ENCODE peak calls at places on chromosomes 6 and 20, in six cellular contexts. Z, O, E, L, C and H are unnamed samples.

GRCh38 chr20:4740774-4741431 is 19.2 kb downstream of the PRND start:
- DNase-seq in C (no peak), Z (peak; percentile 78), O (peak; percentile 64), E (no peak), L (no peak), H (no peak)

GRCh38 chr6:100464162-100464851 is 414 bp downstream of the SIM1 start:
- DNase-seq in C (no peak), O (peak; percentile 41), L (no peak), Z (no peak), E (no peak), H (no peak)

GRCh38 chr6:129801909-129802308 is 59.2 kb downstream of the TMEM244 start:
- DNase-seq in L (no peak), C (no peak), Z (no peak), O (no peak), E (peak; percentile 24), H (no peak)

GRCh38 chr6:8743146-8743745 is 307.9 kb upstream of the SLC35B3 start:
- DNase-seq in Z (no peak), E (no peak), O (no peak), L (no peak), C (no peak), H (no peak)

GRCh38 chr6:142489722-142490610 is 188.2 kb downstream of the ADGRG6 start:
- DNase-seq in Z (no peak), C (no peak), E (no peak), O (no peak), L (no peak), H (no peak)

GRCh38 chr6:89281779-89282246 is 33.3 kb downstream of the GABRR2 start:
- DNase-seq in E (no peak), C (no peak), Z (no peak), L (no peak), O (peak; percentile 61), H (peak; percentile 37)

GRCh38 chr6:170111816-170112582 is 178.9 kb downstream of the DLL1 start:
- DNase-seq in E (no peak), C (peak; percentile 13), Z (peak; percentile 39), O (no peak), L (no peak), H (no peak)

GRCh38 chr6:110053395-110054240 is 75.5 kb downstream of the GPR6 start:
- DNase-seq in O (peak; percentile 62), Z (no peak), L (peak; percentile 41), C (no peak), E (no peak), H (peak; percentile 24)

GRCh38 chr6:26172496-26172958 is 85.3 kb downstream of the HFE start:
- DNase-seq in O (peak; percentile 24), L (no peak), C (peak; percentile 36), Z (peak; percentile 71), E (no peak), H (no peak)

GRCh38 chr6:144314003-144314485 is 28.9 kb downstream of the UTRN start:
- DNase-seq in L (peak; percentile 38), O (no peak), E (no peak), Z (no peak), C (peak; percentile 75), H (no peak)

GRCh38 chr20:20204326-20204725 is 152.0 kb downstream of the CFAP61 start:
- DNase-seq in L (no peak), C (no peak), O (no peak), Z (no peak), E (no peak), H (no peak)

GRCh38 chr6:11711644-11711993 is 67.0 kb downstream of the ADTRP start:
- DNase-seq in L (no peak), Z (peak; percentile 70), O (no peak), E (no peak), C (no peak), H (no peak)

GRCh38 chr6:72984981-72985665 is 240.2 kb downstream of the KHDC1L start:
- DNase-seq in C (no peak), E (no peak), L (peak; percentile 74), O (no peak), Z (no peak), H (no peak)

GRCh38 chr20:25198663-25199363 is 3.3 kb downstream of the ENTPD6 start:
- DNase-seq in Z (no peak), L (no peak), C (peak; percentile 64), E (no peak), O (no peak), H (no peak)

GRCh38 chr6:157989541-157990289 is 8.1 kb downstream of the SYNJ2 start:
- DNase-seq in Z (no peak), L (no peak), C (peak; percentile 76), O (peak; percentile 15), E (no peak), H (no peak)

GRCh38 chr20:64146936-64147451 is 17.3 kb upstream of the MYT1 start:
- DNase-seq in O (no peak), E (no peak), Z (no peak), C (peak; percentile 6), L (no peak), H (no peak)

GRCh38 chr20:64146301-64146935 is 17.8 kb upstream of the MYT1 start:
- DNase-seq in O (no peak), C (no peak), E (no peak), L (no peak), Z (no peak), H (no peak)

GRCh38 chr20:64144144-64144912 is 19.9 kb upstream of the MYT1 start:
- DNase-seq in L (no peak), Z (no peak), O (no peak), C (no peak), E (no peak), H (no peak)

GRCh38 chr20:64143018-64143801 is 21.0 kb upstream of the MYT1 start:
- DNase-seq in E (no peak), O (no peak), L (no peak), C (no peak), Z (no peak), H (no peak)

GRCh38 chr20:64145458-64146300 is 18.6 kb upstream of the MYT1 start:
- DNase-seq in O (no peak), L (no peak), Z (no peak), C (no peak), E (no peak), H (no peak)
- TF ChIP-seq CTCF in O (no peak), L (no peak), Z (no peak), C (no peak), E (no peak), H (no peak)

DNA sequence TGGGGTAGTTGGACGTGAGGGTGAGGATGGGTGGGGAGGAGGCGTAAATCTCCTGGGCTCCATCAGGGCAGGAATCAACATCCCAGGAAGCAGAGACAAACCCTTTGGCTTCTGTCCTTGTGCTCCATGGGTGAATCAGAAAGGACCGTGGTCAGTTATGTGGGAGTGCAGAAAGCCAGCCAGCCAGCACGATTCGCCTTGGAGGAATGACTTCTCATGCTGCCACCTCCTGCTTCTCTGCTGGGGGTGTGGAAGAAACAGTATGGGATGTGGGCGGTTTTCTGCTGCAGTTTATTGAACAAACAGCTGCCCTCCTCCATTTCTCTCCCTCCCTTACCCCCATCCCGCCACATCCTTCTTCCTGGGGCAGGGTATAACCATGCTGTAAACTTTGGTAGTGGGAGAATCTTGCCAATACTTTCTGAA is 214.5 kb downstream of the SOX4 start:
- DNase-seq in O (no peak), Z (no peak), C (peak; percentile 24), E (no peak), L (peak; percentile 64), H (no peak)
- H3K4me3 ChIP-seq in O (no peak overlapping the region), Z (no peak overlapping the region), C (no peak overlapping the region), E (no peak overlapping the region), L (no peak overlapping the region), H (no peak overlapping the region)

GRCh38 chr6:30717129-30717844 is at the start of gene MDC1:
- DNase-seq in L (peak; percentile 100), C (peak; percentile 100), Z (peak; percentile 98), E (peak; percentile 100), O (peak; percentile 100), H (peak; percentile 100)
- TF ChIP-seq CTCF in L (peak; percentile 23), C (peak; percentile 22), Z (peak; percentile 47), E (peak; percentile 83), O (peak; percentile 31), H (peak; percentile 26)

GRCh38 chr20:62708591-62709536 is at the start of gene NTSR1:
- DNase-seq in C (no peak), O (peak; percentile 12), L (no peak), Z (no peak), E (no peak), H (no peak)
- H3K4me3 ChIP-seq in C (peak within 1 kb of the TSS; percentile 17), O (no peak within 1 kb of the TSS), L (no peak within 1 kb of the TSS), Z (no peak within 1 kb of the TSS), E (no peak within 1 kb of the TSS), H (peak within 1 kb of the TSS; percentile 47)

DNA sequence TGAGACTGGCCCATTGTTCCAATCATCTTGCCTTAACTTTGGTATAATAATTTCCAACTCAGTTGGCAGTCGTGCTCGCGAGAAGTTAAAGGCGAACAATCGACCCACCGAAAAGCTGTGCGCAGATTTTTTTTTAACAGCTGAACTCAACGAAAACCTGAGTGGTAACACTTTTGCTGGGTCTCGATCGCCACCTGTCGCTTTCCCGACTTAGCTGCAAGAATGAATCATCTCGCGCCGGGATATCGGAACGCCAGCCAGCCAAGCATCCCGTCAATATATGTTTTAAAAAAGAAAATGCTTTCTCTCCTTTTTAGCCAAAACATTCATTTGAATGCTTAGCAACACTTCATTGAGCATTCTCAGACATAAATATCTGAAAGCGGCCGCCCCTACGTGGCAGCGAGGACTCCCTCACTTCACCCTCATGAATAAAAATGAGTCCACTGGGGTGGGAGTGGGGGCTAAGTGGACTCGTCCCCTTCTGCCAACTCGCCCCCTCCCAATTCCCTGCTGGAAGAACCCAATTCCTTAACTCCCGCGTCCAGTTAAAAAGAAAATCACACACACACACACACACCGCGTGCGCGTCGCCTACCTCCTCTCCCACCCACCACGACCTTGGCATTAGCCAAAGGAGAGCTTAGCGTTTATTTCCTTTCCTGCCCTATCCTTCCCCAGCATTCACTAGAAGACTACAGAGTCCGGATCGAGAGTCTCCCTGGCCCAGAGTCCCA is 1.5 kb downstream of the COL12A1 start:
- DNase-seq in C (peak; percentile 82), L (peak; percentile 94), O (peak; percentile 83), E (peak; percentile 75), Z (no peak), H (peak; percentile 83)
- TF ChIP-seq CTCF in C (peak; percentile 64), L (peak; percentile 83), O (peak; percentile 82), E (peak; percentile 8), Z (no peak), H (peak; percentile 76)

GRCh38 chr6:38488876-38489275 is 150.9 kb downstream of the BTBD9 start:
- DNase-seq in L (no peak), C (no peak), Z (no peak), E (no peak), O (no peak), H (no peak)
- H3K4me3 ChIP-seq in L (no peak overlapping the region), C (no peak overlapping the region), Z (no peak overlapping the region), E (no peak overlapping the region), O (no peak overlapping the region), H (no peak overlapping the region)

DNA sequence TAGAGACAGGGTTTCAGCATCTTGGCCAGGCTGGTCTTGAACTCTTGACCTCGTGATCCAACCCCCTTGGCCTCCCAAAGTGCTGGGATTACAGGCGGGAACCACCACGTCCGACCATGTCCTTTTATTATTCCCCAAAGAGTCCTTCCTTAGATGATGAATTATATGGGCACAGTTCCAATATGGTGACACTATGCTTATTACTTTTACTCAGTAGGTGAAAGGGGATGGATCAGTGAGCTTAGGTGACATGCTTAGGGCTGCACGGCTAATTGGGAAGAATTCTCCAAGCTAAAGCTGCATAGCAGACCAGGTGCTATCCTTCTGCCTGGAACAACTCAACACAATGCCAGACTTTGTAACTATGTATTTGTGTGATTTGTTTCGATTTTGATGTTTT is 38.2 kb upstream of the TFAP2C start:
- DNase-seq in C (no peak), O (no peak), Z (no peak), E (no peak), L (no peak), H (no peak)
- TF ChIP-seq CTCF in C (no peak), O (no peak), Z (no peak), E (no peak), L (no peak), H (no peak)